ENCODE peak calls at places on chromosomes 13 and 19, in five cellular contexts. R is IMR-90, V is H9, T is H1, J is mesenchymal stem cell. I is an unnamed sample.

GRCh38 chr13:108629988-108630387 is 577 bp downstream of the MYO16 start:
- DNase-seq in R (no peak), V (no peak), T (no peak), J (no peak), I (no peak)

GRCh38 chr19:57075801-57076492 is 43.8 kb upstream of the USP29 start:
- DNase-seq in R (no peak), V (no peak), T (no peak), J (no peak), I (no peak)

GRCh38 chr13:32445461-32445860 is 17.5 kb upstream of the N4BP2L1 start:
- DNase-seq in R (no peak), V (no peak), T (no peak), J (no peak), I (no peak)

GRCh38 chr13:67351915-67352314 is 121.8 kb upstream of the PCDH9 start:
- DNase-seq in R (peak; percentile 44), V (no peak), T (no peak), J (no peak), I (no peak)

GRCh38 chr13:111153279-111153976 is 38.3 kb downstream of the ARHGEF7 start:
- DNase-seq in R (peak; percentile 89), V (peak; percentile 95), T (peak; percentile 99), J (peak; percentile 95), I (peak; percentile 93)

GRCh38 chr19:47331931-47332547 is at the start of gene C5AR2:
- DNase-seq in R (no peak), V (no peak), T (no peak), J (no peak), I (no peak)

GRCh38 chr19:46704379-46705076 is 12.4 kb downstream of the PRKD2 start:
- DNase-seq in R (no peak), V (peak; percentile 88), T (peak; percentile 100), J (peak; percentile 48), I (no peak)

GRCh38 chr19:57106646-57107235 is 13.0 kb upstream of the USP29 start:
- DNase-seq in R (no peak), V (no peak), T (no peak), J (no peak), I (no peak)

GRCh38 chr19:31427857-31428256 is 78.6 kb upstream of the TSHZ3 start:
- DNase-seq in R (no peak), V (no peak), T (no peak), J (no peak), I (no peak)

GRCh38 chr19:2328401-2329161 is at the start of the genes LSM7 and SPPL2B:
- DNase-seq in R (peak; percentile 83), V (peak; percentile 85), T (peak; percentile 90), J (peak; percentile 89), I (peak; percentile 89)

GRCh38 chr19:50969413-50969760 is at the start of gene KLK6:
- DNase-seq in R (no peak), V (peak; percentile 41), T (no peak), J (no peak), I (no peak)

GRCh38 chr13:111429064-111429558 is 108.7 kb downstream of the TEX29 start:
- DNase-seq in R (peak; percentile 18), V (peak; percentile 82), T (peak; percentile 88), J (peak; percentile 4), I (peak; percentile 37)

GRCh38 chr13:67844544-67844943 is 614.4 kb upstream of the PCDH9 start:
- DNase-seq in R (no peak), V (no peak), T (no peak), J (no peak), I (no peak)

GRCh38 chr13:112968910-112969691 is at the start of gene MCF2L:
- DNase-seq in R (peak; percentile 31), V (peak; percentile 57), T (peak; percentile 72), J (peak; percentile 38), I (peak; percentile 38)
- H4K8ac ChIP-seq in R (no peak within 1 kb of the TSS), V (no peak within 1 kb of the TSS), T (peak within 1 kb of the TSS; percentile 60), J (no peak within 1 kb of the TSS), I (no peak within 1 kb of the TSS)

GRCh38 chr13:49421391-49421790 is 22.5 kb downstream of the CAB39L start:
- DNase-seq in R (no peak), V (peak; percentile 78), T (peak; percentile 56), J (peak; percentile 41), I (no peak)
- H2BK15ac ChIP-seq in R (no peak overlapping the region), V (no peak overlapping the region), T (no peak overlapping the region), J (no peak overlapping the region), I (no peak overlapping the region)

DNA sequence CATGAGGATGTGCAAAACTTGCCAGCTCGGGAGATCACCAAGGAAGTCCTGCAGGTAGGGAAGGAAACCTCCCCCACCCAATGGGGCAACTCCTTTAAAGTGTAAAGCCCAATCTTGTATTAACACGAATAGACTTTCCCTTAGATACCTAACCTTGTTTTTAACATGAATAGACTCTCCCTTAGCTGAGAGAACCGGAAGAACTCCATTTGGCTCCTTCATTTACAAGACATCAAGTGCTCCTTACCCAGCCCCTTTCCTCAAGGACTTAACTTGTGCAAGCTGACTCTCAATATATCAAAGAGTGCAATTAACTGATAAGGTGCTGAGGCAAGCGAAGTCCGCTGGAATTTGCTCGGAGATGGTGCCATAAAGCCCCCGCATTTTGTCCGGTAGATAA is 9.9 kb upstream of the ZNF90 start:
- DNase-seq in R (no peak), V (no peak), T (no peak), J (no peak), I (no peak)
- H2AFZ ChIP-seq in R (no peak overlapping the region), V (no peak overlapping the region), T (peak overlapping the region; percentile 42), J (no peak overlapping the region), I (no peak overlapping the region)

DNA sequence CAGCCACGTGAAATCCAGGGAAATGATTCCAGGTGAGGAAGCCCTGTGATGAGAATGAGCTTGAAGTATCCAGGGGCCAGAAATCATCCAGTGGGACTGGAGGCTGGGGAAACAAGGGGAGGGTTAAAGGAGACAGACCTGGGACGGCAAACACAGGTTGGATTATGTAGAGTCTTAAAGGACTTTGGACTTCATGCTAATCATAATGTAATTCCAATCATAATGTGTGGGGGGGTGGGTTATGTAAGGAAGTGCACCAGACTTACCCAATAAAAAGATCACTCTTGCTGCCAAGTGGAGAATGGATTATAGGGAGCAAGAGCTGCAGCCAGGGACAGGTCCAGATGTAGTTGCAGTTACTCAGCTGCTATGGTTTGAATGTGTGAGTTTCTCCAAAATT is 16.1 kb upstream of the CYSLTR2 start:
- DNase-seq in R (no peak), V (no peak), T (no peak), J (no peak), I (no peak)
- H4K8ac ChIP-seq in R (no peak overlapping the region), V (no peak overlapping the region), T (no peak overlapping the region), J (no peak overlapping the region), I (no peak overlapping the region)

DNA sequence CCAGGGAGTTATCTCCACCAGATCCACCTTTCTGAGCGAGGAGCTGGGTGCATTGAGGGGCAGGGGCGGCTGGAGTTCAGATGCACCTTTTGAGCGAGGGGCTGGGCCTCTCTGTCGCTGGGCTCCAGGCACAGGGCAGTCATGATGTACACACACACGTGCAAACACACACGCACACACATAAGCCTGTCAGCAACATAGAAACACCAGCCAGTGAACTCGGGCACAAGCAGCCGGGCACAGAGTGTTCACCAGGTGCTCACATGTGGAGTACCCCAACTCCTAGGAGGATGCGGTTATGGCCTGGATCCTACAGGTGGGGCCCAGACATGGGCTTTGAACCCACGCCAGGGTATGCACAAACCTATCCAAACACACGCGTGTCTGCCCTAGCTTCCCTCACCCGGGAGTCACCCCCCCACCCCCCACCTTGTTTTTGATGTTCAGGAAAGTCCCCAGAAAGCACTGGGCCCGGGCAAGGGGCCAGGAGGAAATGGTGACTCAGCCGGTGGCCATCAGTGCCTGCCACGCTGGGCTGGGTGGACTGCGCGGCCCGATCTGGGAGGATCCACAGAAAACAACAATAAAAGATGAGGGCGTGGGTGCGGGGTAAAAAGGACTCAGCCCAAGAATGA is 13.3 kb downstream of the ARRDC2 start:
- DNase-seq in R (peak; percentile 88), V (no peak), T (no peak), J (peak; percentile 93), I (no peak)
- H2BK15ac ChIP-seq in R (peak overlapping the region; percentile 100), V (no peak overlapping the region), T (peak overlapping the region; percentile 81), J (peak overlapping the region; percentile 33), I (peak overlapping the region; percentile 28)

GRCh38 chr19:48899781-48900476 is at the start of gene NUCB1:
- DNase-seq in R (peak; percentile 97), V (peak; percentile 99), T (peak; percentile 99), J (peak; percentile 99), I (peak; percentile 100)

GRCh38 chr19:48895226-48895625 is 3.3 kb downstream of the TULP2 start:
- DNase-seq in R (no peak), V (no peak), T (no peak), J (no peak), I (no peak)

GRCh38 chr19:48900477-48901452 is 653 bp downstream of the NUCB1 start:
- DNase-seq in R (peak; percentile 35), V (no peak), T (no peak), J (peak; percentile 32), I (no peak)

GRCh38 chr19:48897181-48897580 is 1.4 kb downstream of the TULP2 start:
- DNase-seq in R (no peak), V (no peak), T (no peak), J (no peak), I (no peak)

DNA sequence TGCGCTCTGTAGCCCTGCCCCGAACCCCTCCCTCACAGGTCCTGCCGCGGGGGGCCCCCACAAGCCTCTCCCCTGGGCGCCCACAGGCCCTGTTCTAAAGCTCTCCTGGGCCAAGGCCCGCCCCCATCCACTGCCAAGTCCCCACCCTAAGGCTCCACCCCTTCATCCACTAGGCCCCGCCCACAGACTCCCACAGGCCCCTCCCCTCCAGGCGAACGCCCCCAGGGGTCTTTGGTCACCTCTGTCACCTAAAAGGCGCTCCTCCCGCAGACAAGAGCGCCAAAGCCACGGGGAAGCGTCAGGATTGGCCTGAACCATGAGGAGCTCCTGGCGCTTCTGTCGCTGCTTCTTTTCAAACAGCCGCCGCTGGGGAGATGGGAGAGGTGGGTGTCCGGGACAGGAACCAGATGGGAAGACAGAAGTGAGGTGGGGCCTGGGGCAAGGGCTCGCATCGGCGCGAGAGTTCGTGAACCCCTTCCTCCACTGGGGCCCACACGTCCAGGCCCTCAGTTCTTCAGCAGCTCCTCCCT is 2.3 kb downstream of the TULP2 start:
- DNase-seq in R (no peak), V (peak; percentile 94), T (peak; percentile 96), J (no peak), I (peak; percentile 53)
- H2AFZ ChIP-seq in R (peak overlapping the region; percentile 93), V (no peak overlapping the region), T (peak overlapping the region; percentile 92), J (no peak overlapping the region), I (peak overlapping the region; percentile 21)

DNA sequence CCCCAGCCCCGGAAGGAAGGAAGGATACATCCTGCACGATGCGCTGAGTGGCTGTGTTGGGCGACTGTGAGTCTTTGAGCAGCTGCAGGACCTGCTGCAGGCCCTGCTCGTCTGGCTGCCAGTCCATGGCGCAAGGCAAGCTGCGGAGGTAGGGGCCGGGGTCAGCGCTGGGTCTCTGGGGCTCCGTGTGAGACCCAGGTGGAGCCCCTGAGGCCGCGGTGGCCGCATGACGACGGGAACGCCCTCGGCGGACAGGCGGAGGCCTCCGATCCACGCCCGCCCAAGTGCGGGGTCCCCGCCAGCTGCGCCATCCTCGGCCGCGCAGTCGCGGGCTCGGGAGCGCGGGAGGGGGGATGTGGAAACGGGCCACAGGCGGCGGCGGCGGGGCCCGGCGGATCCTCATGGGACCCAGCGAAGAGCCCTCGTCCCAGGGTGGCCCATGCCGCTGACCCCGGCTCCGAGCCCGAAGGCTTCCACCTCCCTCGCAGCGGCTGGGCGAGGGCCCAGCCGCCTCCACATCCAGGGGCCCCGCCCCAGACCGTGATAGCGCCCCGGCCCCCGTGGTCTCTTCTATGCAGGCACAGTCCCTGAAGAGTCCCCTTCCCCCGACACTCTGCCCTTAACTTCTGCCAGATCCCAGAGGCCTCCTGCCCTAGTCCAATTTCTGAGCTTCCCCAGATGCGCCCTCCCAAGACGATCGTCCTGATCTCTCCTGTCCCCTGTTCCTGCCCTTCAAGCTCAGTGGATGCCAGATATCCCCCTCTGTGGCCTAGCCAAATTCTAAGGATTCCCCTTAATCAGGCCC is 2.7 kb downstream of the TNPO2 start:
- DNase-seq in R (no peak), V (no peak), T (peak; percentile 56), J (peak; percentile 29), I (no peak)
- H4K8ac ChIP-seq in R (peak overlapping the region; percentile 95), V (no peak overlapping the region), T (no peak overlapping the region), J (peak overlapping the region; percentile 67), I (no peak overlapping the region)

GRCh38 chr19:52963229-52963760 is 614 bp upstream of the ZNF816 start:
- DNase-seq in R (no peak), V (peak; percentile 39), T (peak; percentile 66), J (no peak), I (no peak)
- H2BK15ac ChIP-seq in R (no peak overlapping the region), V (no peak overlapping the region), T (peak overlapping the region; percentile 61), J (no peak overlapping the region), I (no peak overlapping the region)